ENCODE peak calls at places on chromosomes 6 and 20, in four cellular contexts. W is NCI-H1105, Z is ELF-1, L is AG10803. U is an unnamed sample.

GRCh38 chr6:107730106-107730505 is 94.0 kb downstream of the SCML4 start:
- DNase-seq in W (no peak), Z (no peak), L (no peak), U (no peak)

GRCh38 chr6:43468748-43469681 is 8.4 kb upstream of the TJAP1 start:
- DNase-seq in W (no peak), Z (peak), L (no peak), U (no peak)

GRCh38 chr6:70221025-70221714 is 81.7 kb downstream of the COL9A1 start:
- DNase-seq in W (peak), Z (no peak), L (peak), U (peak)

GRCh38 chr6:28580484-28580883 is 54.8 kb downstream of the GPX5 start:
- DNase-seq in W (no peak), Z (no peak), L (no peak), U (peak)

GRCh38 chr6:139764498-139764986 is 390.1 kb upstream of the CITED2 start:
- DNase-seq in W (no peak), Z (peak), L (peak), U (peak)

GRCh38 chr6:150266963-150267685 is 101.7 kb upstream of the IYD start:
- DNase-seq in W (no peak), Z (no peak), L (peak), U (no peak)

GRCh38 chr6:84897874-84898635 is 133.7 kb upstream of the TBX18 start:
- DNase-seq in W (no peak), Z (no peak), L (peak), U (peak)

GRCh38 chr6:1608976-1609661 is 596 bp upstream of the FOXC1 start:
- DNase-seq in W (peak), Z (no peak), L (no peak), U (peak)

GRCh38 chr6:14211596-14211961 is 94.0 kb downstream of the CD83 start:
- DNase-seq in W (no peak), Z (no peak), L (peak), U (peak)

GRCh38 chr6:100237881-100238280 is 226.8 kb downstream of the SIM1 start:
- DNase-seq in W (no peak), Z (no peak), L (peak), U (no peak)

GRCh38 chr6:31365864-31366263 is 8.9 kb upstream of the HLA-B start:
- DNase-seq in W (no peak), Z (no peak), L (no peak), U (no peak)

GRCh38 chr6:12008366-12009179 is 3.5 kb upstream of the HIVEP1 start:
- DNase-seq in W (peak), Z (peak), L (peak), U (peak)

GRCh38 chr20:54212226-54212625 is 4.3 kb downstream of the PFDN4 start:
- DNase-seq in W (no peak), Z (no peak), L (peak), U (peak)

GRCh38 chr6:77474286-77474956 is 11.1 kb upstream of the HTR1B start:
- DNase-seq in W (no peak), Z (no peak), L (no peak), U (no peak)

GRCh38 chr6:89117285-89118108 is at the start of gene SRSF12:
- DNase-seq in W (peak), Z (peak), L (peak), U (peak)

GRCh38 chr6:135995160-135995898 is 143.8 kb downstream of the PDE7B start:
- DNase-seq in W (no peak), Z (no peak), L (peak), U (peak)

GRCh38 chr6:85418059-85418458 is 31.8 kb upstream of the NT5E start:
- DNase-seq in W (no peak), Z (no peak), L (peak), U (peak)